ENCODE peak calls at places on chromosome 19, in four cellular contexts. Q, P, F and U are unnamed samples.

GRCh38 chr19:39890755-39891551 is 43.5 kb downstream of the FCGBP start:
- DNase-seq in Q (no peak), P (no peak), F (peak; percentile 33), U (no peak)

GRCh38 chr19:46367434-46367833 is 20.5 kb downstream of the PPP5C start:
- DNase-seq in Q (no peak), P (peak; percentile 32), F (no peak), U (no peak)

GRCh38 chr19:10116085-10116865 is 3.4 kb downstream of the EIF3G start:
- DNase-seq in Q (no peak), P (no peak), F (peak; percentile 79), U (no peak)

GRCh38 chr19:23070353-23070781 is 46.5 kb upstream of the ZNF730 start:
- DNase-seq in Q (no peak), P (no peak), F (peak; percentile 49), U (peak; percentile 43)

GRCh38 chr19:36417752-36418286 is 625 bp downstream of the ZFP82 start:
- DNase-seq in Q (no peak), P (peak; percentile 58), F (peak; percentile 31), U (no peak)

GRCh38 chr19:423691-424466 is 14.9 kb upstream of the C2CD4C start:
- DNase-seq in Q (no peak), P (no peak), F (no peak), U (no peak)

GRCh38 chr19:11373885-11374448 is 499 bp upstream of the SWSAP1 start:
- DNase-seq in Q (no peak), P (no peak), F (no peak), U (no peak)

GRCh38 chr19:50435221-50435620 is 2.5 kb downstream of the MYBPC2 start:
- DNase-seq in Q (no peak), P (no peak), F (no peak), U (no peak)

GRCh38 chr19:41327499-41328156 is 17.7 kb downstream of the CCDC97 start:
- DNase-seq in Q (peak; percentile 78), P (peak; percentile 89), F (peak; percentile 94), U (peak; percentile 84)

GRCh38 chr19:18317998-18318800 is 4.7 kb downstream of the LSM4 start:
- DNase-seq in Q (no peak), P (no peak), F (peak; percentile 72), U (no peak)

GRCh38 chr19:40600086-40600917 is 867 bp upstream of the LTBP4 start:
- DNase-seq in Q (no peak), P (no peak), F (peak; percentile 87), U (no peak)

GRCh38 chr19:18193388-18194207 is 580 bp downstream of the MPV17L2 start:
- DNase-seq in Q (no peak), P (peak; percentile 80), F (no peak), U (no peak)

GRCh38 chr19:2037676-2038255 is 13.3 kb downstream of the MKNK2 start:
- DNase-seq in Q (no peak), P (no peak), F (no peak), U (no peak)

GRCh38 chr19:43489310-43489709 is 15.2 kb downstream of the PHLDB3 start:
- DNase-seq in Q (no peak), P (no peak), F (no peak), U (no peak)

GRCh38 chr19:18113827-18114226 is 16.2 kb downstream of the MAST3 start:
- DNase-seq in Q (no peak), P (no peak), F (no peak), U (no peak)

GRCh38 chr19:41537789-41538188 is 38.2 kb upstream of the CEACAM21 start:
- DNase-seq in Q (no peak), P (no peak), F (no peak), U (no peak)

GRCh38 chr19:38839816-38840582 is 8.4 kb upstream of the ECH1 start:
- DNase-seq in Q (no peak), P (no peak), F (no peak), U (no peak)

GRCh38 chr19:40465025-40465780 is at the start of gene BLVRB:
- DNase-seq in Q (no peak), P (no peak), F (no peak), U (no peak)

GRCh38 chr19:14606627-14607026 is 23.7 kb downstream of the CLEC17A start:
- DNase-seq in Q (no peak), P (no peak), F (no peak), U (no peak)
- TF ChIP-seq POLR2A in Q (no peak), P (no peak), F (no peak), U (peak; percentile 44)

GRCh38 chr19:29851769-29852521 is 40.2 kb downstream of the CCNE1 start:
- DNase-seq in Q (no peak), P (no peak), F (no peak), U (no peak)

GRCh38 chr19:29844891-29845575 is 33.2 kb downstream of the CCNE1 start:
- DNase-seq in Q (peak; percentile 92), P (peak; percentile 95), F (peak; percentile 99), U (peak; percentile 86)

GRCh38 chr19:29845576-29846176 is 33.9 kb downstream of the CCNE1 start:
- DNase-seq in Q (no peak), P (no peak), F (peak; percentile 79), U (no peak)

GRCh38 chr19:29850482-29850881 is 38.7 kb downstream of the CCNE1 start:
- DNase-seq in Q (no peak), P (no peak), F (no peak), U (no peak)

GRCh38 chr19:29849234-29849633 is 37.4 kb downstream of the CCNE1 start:
- DNase-seq in Q (no peak), P (no peak), F (no peak), U (no peak)
- TF ChIP-seq POLR2AphosphoS5 in Q (no peak), P (no peak), F (no peak), U (no peak)

GRCh38 chr19:7535993-7536685 is 622 bp downstream of the PNPLA6 start:
- DNase-seq in Q (no peak), P (no peak), F (no peak), U (no peak)
- TF ChIP-seq POLR2A in Q (no peak), P (no peak), F (no peak), U (no peak)

DNA sequence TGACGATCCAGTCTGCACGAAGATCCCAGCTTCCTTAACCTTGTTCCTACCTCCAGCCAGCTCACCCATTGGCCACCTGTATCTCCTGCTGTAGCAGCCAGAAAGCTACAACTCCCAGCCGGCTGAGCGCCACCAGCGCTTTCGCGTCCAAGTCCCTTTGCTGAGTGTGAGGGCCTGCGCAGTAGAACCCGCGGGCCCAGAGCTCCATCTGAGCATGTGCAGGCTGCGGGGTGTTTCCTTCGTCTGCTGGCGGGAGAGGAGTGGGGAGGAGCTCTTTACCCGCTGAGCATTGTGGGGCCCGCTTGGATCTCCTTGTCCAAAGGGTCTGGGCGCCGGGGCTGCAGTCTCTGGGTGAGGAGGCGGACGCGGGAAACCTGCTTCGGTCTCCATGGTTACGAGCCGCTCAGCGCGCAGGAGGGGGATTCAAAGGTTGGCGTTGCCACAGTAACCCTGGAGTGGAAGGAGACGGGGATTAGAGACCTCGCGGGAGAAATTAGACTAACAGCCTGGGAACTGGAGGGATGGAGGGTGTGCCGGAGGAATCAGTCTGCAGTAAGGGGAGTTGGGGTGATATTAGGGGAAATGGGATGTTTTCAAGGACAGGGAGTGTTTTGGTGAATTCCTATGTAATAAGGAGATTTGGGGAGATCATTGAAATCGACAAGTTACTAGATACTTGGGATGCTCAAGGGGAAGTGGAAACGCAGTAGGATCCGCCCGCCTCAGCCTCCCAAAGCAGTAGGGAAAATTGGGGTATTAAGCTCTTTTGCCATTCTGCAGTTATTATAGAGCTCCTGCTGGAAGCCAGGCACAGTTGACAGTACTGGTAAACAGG is 33.5 kb downstream of the ZSWIM9 start:
- DNase-seq in Q (peak; percentile 93), P (peak; percentile 95), F (peak; percentile 91), U (peak; percentile 89)
- TF ChIP-seq POLR2AphosphoS5 in Q (peak; percentile 45), P (no peak), F (peak; percentile 85), U (peak; percentile 86)

DNA sequence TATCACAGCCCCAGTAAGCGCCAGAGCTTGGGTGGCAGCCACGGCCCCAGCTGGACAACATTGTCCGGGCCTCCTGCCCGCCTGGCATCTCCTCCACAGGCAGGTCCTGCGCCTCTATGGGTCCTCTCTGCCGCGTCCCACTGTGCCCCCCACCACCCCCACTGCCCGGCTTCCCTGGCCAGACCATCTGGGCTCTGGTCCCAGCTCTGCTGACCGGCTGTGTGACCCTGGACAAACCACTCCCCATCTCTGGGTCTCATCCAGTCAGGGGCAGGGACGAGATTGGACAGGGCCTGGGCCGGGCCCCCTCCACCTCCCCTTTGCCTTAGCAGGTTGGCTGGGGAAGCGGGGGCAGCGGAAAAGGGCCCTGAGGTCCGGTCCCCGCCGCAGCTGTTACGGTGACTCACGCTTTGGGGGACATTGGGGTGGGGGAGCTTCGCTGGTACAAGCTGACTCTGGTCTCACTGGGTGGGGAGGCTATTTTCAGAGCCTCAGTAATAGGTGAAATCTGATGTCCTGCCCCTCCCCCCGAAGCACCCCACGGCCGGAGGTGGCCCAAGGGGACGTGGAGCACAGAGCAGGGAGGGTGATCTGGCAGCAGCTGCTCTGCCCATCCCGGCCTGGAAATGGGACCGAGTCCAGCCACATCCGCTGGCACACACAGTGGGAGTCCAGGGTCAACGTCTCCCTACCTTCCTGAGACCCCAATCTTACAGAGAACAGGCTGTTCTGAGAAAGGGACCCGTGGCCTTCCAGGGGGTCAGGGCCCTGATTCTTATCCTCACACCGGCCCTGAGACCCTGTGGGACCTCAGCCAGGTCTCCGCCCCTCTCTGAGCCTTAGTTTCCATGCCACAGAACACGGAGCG is 9.1 kb downstream of the NFIC start:
- DNase-seq in Q (peak; percentile 77), P (peak; percentile 90), F (peak; percentile 89), U (no peak)
- TF ChIP-seq POLR2A in Q (no peak), P (no peak), F (no peak), U (no peak)

GRCh38 chr19:49154279-49154678 is 917 bp downstream of the HRC start:
- DNase-seq in Q (no peak), P (no peak), F (no peak), U (no peak)
- TF ChIP-seq POLR2AphosphoS5 in Q (no peak), P (no peak), F (no peak), U (no peak)

DNA sequence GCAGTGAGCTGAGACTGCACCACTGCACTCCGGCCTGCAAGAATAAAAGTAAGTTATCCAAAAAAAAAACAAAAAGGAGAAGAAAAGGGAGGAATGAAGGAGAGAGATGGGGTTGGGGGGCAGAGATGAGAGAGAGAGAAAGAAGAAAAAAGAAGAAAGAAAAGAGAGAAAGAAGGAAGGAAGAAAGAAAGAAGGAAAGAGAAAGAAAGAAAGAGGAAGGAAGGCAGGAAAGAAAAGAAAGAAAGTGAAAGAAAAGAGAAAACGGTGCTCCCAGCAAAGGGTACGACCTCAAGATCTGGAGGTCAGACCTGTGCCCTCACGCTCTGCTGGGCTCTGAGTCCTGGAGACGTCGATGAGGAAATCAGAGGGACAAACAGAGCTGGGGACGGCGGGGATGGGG is 3.7 kb downstream of the A1BG start:
- DNase-seq in Q (no peak), P (no peak), F (no peak), U (no peak)
- TF ChIP-seq POLR2A in Q (no peak), P (no peak), F (no peak), U (no peak)